ENCODE peak calls at places on chromosomes 2 and 18, in ten cellular contexts. F, G, O, T, L, V, J, A, E and D are unnamed samples.

GRCh38 chr2:45964226-45964841 is 312.9 kb downstream of the PRKCE start:
- DNase-seq in F (peak; percentile 80), G (peak; percentile 93), O (no peak), T (peak; percentile 47), L (no peak), V (no peak), J (peak; percentile 56), A (peak; percentile 94), E (peak; percentile 96), D (no peak)

GRCh38 chr2:231190531-231191197 is 7.8 kb upstream of the ARMC9 start:
- DNase-seq in F (peak; percentile 86), G (peak; percentile 76), O (no peak), T (peak; percentile 68), L (no peak), V (no peak), J (peak; percentile 69), A (no peak), E (peak; percentile 27), D (no peak)

GRCh38 chr2:98913916-98914712 is 21.9 kb downstream of the CRACDL start:
- DNase-seq in F (no peak), G (no peak), O (no peak), T (no peak), L (no peak), V (no peak), J (peak; percentile 50), A (no peak), E (no peak), D (no peak)

GRCh38 chr2:88590998-88591613 is 36.2 kb downstream of the EIF2AK3 start:
- DNase-seq in F (no peak), G (peak; percentile 65), O (peak; percentile 84), T (peak; percentile 26), L (peak; percentile 83), V (no peak), J (peak; percentile 51), A (peak; percentile 73), E (peak; percentile 59), D (peak; percentile 48)

GRCh38 chr2:96898135-96898505 is 28.2 kb upstream of the SEMA4C start:
- DNase-seq in F (no peak), G (no peak), O (no peak), T (no peak), L (no peak), V (no peak), J (no peak), A (no peak), E (no peak), D (no peak)

GRCh38 chr2:192886636-192887035 is 691.9 kb upstream of the TMEFF2 start:
- DNase-seq in F (no peak), G (no peak), O (no peak), T (no peak), L (no peak), V (no peak), J (no peak), A (no peak), E (no peak), D (no peak)

GRCh38 chr2:201116959-201117734 is 1.2 kb downstream of the CFLAR start:
- DNase-seq in F (peak; percentile 73), G (peak; percentile 87), O (peak; percentile 89), T (peak; percentile 90), L (peak; percentile 94), V (no peak), J (peak; percentile 70), A (peak; percentile 88), E (peak; percentile 71), D (peak; percentile 57)

GRCh38 chr2:234994340-234995321 is 42.8 kb downstream of the SH3BP4 start:
- DNase-seq in F (no peak), G (no peak), O (peak; percentile 4), T (no peak), L (no peak), V (no peak), J (no peak), A (peak; percentile 45), E (no peak), D (no peak)

GRCh38 chr2:19038096-19039015 is 320.1 kb downstream of the OSR1 start:
- DNase-seq in F (no peak), G (peak; percentile 83), O (no peak), T (no peak), L (no peak), V (no peak), J (no peak), A (no peak), E (no peak), D (no peak)

GRCh38 chr2:15363142-15363541 is 198.0 kb downstream of the NBAS start:
- DNase-seq in F (no peak), G (peak; percentile 25), O (no peak), T (no peak), L (no peak), V (no peak), J (no peak), A (peak; percentile 4), E (no peak), D (no peak)

GRCh38 chr18:33128581-33128980 is 311.9 kb downstream of the CCDC178 start:
- DNase-seq in F (no peak), G (no peak), O (no peak), T (no peak), L (no peak), V (no peak), J (no peak), A (no peak), E (no peak), D (no peak)

GRCh38 chr2:116162395-116162794 is 1652.1 kb upstream of the DDX18 start:
- DNase-seq in F (no peak), G (no peak), O (no peak), T (no peak), L (no peak), V (no peak), J (no peak), A (no peak), E (no peak), D (no peak)

GRCh38 chr2:155895016-155895415 is 437.5 kb downstream of the NR4A2 start:
- DNase-seq in F (no peak), G (no peak), O (no peak), T (no peak), L (no peak), V (no peak), J (no peak), A (no peak), E (no peak), D (no peak)

GRCh38 chr2:47070920-47071824 is 83.9 kb downstream of the STPG4 start:
- DNase-seq in F (peak; percentile 88), G (peak; percentile 88), O (peak; percentile 15), T (peak; percentile 89), L (peak; percentile 94), V (peak; percentile 27), J (peak; percentile 63), A (peak; percentile 52), E (peak; percentile 72), D (peak; percentile 71)

GRCh38 chr2:240810199-240810598 is 9.8 kb downstream of the KIF1A start:
- DNase-seq in F (no peak), G (no peak), O (no peak), T (no peak), L (no peak), V (no peak), J (no peak), A (peak; percentile 27), E (no peak), D (no peak)

GRCh38 chr18:21745234-21745633 is 4.6 kb downstream of the MIB1 start:
- DNase-seq in F (no peak), G (no peak), O (no peak), T (no peak), L (no peak), V (no peak), J (no peak), A (no peak), E (no peak), D (no peak)

GRCh38 chr2:28219736-28220364 is 172.8 kb upstream of the FOSL2 start:
- DNase-seq in F (no peak), G (no peak), O (no peak), T (no peak), L (no peak), V (no peak), J (no peak), A (no peak), E (no peak), D (no peak)

GRCh38 chr2:95057535-95058453 is 32.3 kb downstream of the MAL start:
- DNase-seq in F (no peak), G (no peak), O (no peak), T (peak; percentile 5), L (no peak), V (no peak), J (peak; percentile 26), A (no peak), E (no peak), D (no peak)

DNA sequence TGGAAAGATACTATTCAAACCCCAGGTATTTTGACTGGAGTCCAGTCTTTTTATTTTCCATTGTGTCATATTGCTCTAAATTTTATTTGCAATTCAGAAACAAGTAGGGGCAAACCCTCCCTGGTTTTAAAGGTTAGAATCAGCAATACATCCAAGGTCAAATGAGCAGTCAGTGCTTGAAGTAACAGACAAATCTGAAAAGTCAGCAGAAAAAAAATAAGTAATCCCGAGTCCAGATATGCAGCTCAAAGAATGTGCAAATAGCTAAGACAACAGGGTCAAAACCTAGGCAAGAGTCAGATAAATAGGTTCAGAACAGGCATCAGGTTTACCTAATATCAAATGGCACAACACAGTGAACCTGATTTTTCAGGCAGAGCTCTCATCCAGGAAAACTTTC is 367.0 kb downstream of the STK39 start:
- DNase-seq in F (no peak), G (no peak), O (no peak), T (no peak), L (no peak), V (no peak), J (no peak), A (no peak), E (no peak), D (no peak)
- TF ChIP-seq CTCF in F (no peak), G (no peak), O (no peak), T (no peak), L (no peak), V (no peak), J (no peak), A (no peak), E (no peak), D (no peak)

DNA sequence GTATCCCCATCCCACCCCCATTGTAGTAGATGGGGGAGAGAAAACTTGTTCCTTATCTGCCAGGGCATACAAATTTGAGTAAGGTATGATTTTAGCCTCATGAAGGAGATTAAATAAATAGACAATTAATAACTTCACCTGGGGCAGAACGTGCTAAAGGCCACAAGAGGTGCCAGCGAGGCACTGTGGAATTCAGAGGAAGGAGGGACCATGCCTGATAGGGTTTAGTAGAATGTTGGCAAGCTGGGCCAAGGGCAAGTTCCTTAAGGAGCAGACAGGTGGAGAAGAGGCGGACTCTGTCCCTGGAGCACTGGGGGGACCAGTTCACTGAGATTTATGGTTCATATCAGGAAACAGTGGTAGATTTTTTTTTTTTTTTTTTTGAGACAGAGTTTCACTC is 22.5 kb downstream of the STAMBP start:
- DNase-seq in F (no peak), G (no peak), O (peak; percentile 30), T (no peak), L (peak; percentile 28), V (no peak), J (no peak), A (peak; percentile 61), E (peak; percentile 17), D (no peak)
- TF ChIP-seq CTCF in F (no peak), G (peak; percentile 24), O (peak; percentile 70), T (no peak), L (peak; percentile 30), V (peak; percentile 19), J (peak; percentile 16), A (peak; percentile 27), E (no peak), D (peak; percentile 18)

GRCh38 chr2:208407667-208408066 is 1.1 kb downstream of the PTH2R start:
- DNase-seq in F (no peak), G (peak; percentile 16), O (no peak), T (no peak), L (peak; percentile 27), V (no peak), J (peak; percentile 30), A (peak; percentile 48), E (peak; percentile 64), D (peak; percentile 17)
- TF ChIP-seq CTCF in F (peak; percentile 37), G (peak; percentile 20), O (peak; percentile 57), T (no peak), L (peak; percentile 32), V (no peak), J (peak; percentile 63), A (peak; percentile 62), E (peak; percentile 67), D (peak; percentile 35)

GRCh38 chr2:71393216-71393615 is 60.1 kb upstream of the DYSF start:
- DNase-seq in F (no peak), G (no peak), O (no peak), T (no peak), L (no peak), V (no peak), J (no peak), A (no peak), E (no peak), D (no peak)
- TF ChIP-seq CTCF in F (no peak), G (no peak), O (no peak), T (no peak), L (no peak), V (no peak), J (no peak), A (no peak), E (no peak), D (no peak)